ENCODE peak calls at places on chromosomes 13 and 19, in ten cellular contexts. O is PC-3, Q is A673, S is thoracic aorta, Z is IMR-90, P is endothelial cell of umbilical vein, M is lower lobe of right lung, B is WERI-Rb-1, I is AG10803, A is BE2C. R is an unnamed sample.

GRCh38 chr19:27684293-27684692 is 1528.7 kb downstream of the UQCRFS1 start:
- DNase-seq in I (no peak), Z (no peak), O (no peak), Q (no peak), S (no peak), M (no peak), B (no peak), A (no peak), P (no peak), R (no peak)

GRCh38 chr13:34779171-34779570 is 162.9 kb upstream of the NBEA start:
- DNase-seq in Z (no peak), M (no peak), O (no peak), Q (peak), P (no peak), B (peak), A (no peak), I (no peak), S (no peak), R (no peak)

GRCh38 chr13:85853161-85853894 is 54.1 kb upstream of the SLITRK6 start:
- DNase-seq in Z (no peak), M (no peak), A (no peak), P (no peak), O (no peak), B (no peak), S (no peak), I (no peak), Q (no peak), R (no peak)

GRCh38 chr19:39807846-39808364 is 26.1 kb downstream of the DYRK1B start:
- DNase-seq in P (no peak), S (no peak), I (no peak), O (no peak), M (no peak), B (no peak), Z (no peak), Q (no peak), A (no peak), R (no peak)

GRCh38 chr19:13091400-13092161 is 11.1 kb downstream of the LYL1 start:
- DNase-seq in P (peak), S (peak), Q (peak), Z (peak), O (no peak), I (peak), A (peak), M (no peak), B (no peak), R (peak)

GRCh38 chr13:61170791-61171330 is 244.8 kb downstream of the PCDH20 start:
- DNase-seq in Q (peak), P (no peak), O (peak), M (no peak), B (no peak), I (no peak), Z (no peak), S (no peak), A (no peak), R (no peak)

GRCh38 chr19:15629003-15629880 is 11.5 kb upstream of the CYP4F3 start:
- DNase-seq in M (peak), Z (peak), S (peak), Q (peak), B (peak), P (peak), O (peak), A (peak), I (peak), R (peak)

GRCh38 chr13:58097831-58098230 is 466.3 kb downstream of the PCDH17 start:
- DNase-seq in P (peak), S (no peak), O (no peak), A (no peak), I (no peak), Z (no peak), B (no peak), Q (no peak), M (no peak), R (peak)

GRCh38 chr13:74661851-74662250 is 527.6 kb upstream of the KLF12 start:
- DNase-seq in Q (no peak), P (no peak), B (no peak), Z (no peak), S (no peak), O (no peak), I (peak), M (no peak), A (no peak), R (no peak)

GRCh38 chr19:373391-374182 is 29.0 kb upstream of the MIER2 start:
- DNase-seq in A (no peak), B (no peak), Z (no peak), S (no peak), M (no peak), Q (no peak), O (no peak), I (no peak), P (no peak), R (no peak)

GRCh38 chr13:25992076-25992475 is 59.7 kb downstream of the SHISA2 start:
- DNase-seq in I (no peak), A (no peak), O (peak), M (no peak), P (no peak), Q (no peak), B (no peak), Z (no peak), S (no peak), R (peak)

GRCh38 chr19:8695501-8695900 is 3.1 kb downstream of the ACTL9 start:
- DNase-seq in M (no peak), A (no peak), P (no peak), S (no peak), Q (no peak), Z (no peak), I (no peak), B (no peak), O (no peak), R (no peak)

GRCh38 chr13:43805071-43805468 is 18.3 kb upstream of the ENOX1 start:
- DNase-seq in S (no peak), B (no peak), O (peak), Q (peak), P (peak), Z (peak), M (no peak), I (peak), A (no peak), R (peak)

GRCh38 chr13:97758317-97758716 is 195.2 kb upstream of the IPO5 start:
- DNase-seq in Q (no peak), Z (no peak), B (no peak), A (no peak), S (no peak), P (no peak), M (no peak), I (no peak), O (no peak), R (peak)

GRCh38 chr19:36054733-36055686 is at the start of gene WDR62:
- DNase-seq in S (peak), A (peak), Q (peak), Z (no peak), P (no peak), B (peak), O (peak), I (peak), M (peak), R (no peak)

GRCh38 chr13:21670006-21670882 is 629 bp upstream of the FGF9 start:
- DNase-seq in M (peak), I (peak), O (no peak), B (peak), Z (peak), A (peak), S (no peak), Q (peak), P (peak), R (peak)

GRCh38 chr13:41500501-41500900 is 43.2 kb downstream of the RGCC start:
- DNase-seq in A (no peak), I (peak), P (no peak), Q (no peak), M (no peak), S (no peak), B (no peak), O (peak), Z (no peak), R (no peak)

GRCh38 chr19:33501957-33502356 is 19.6 kb downstream of the PEPD start:
- DNase-seq in S (no peak), M (peak), Z (no peak), A (no peak), I (no peak), O (no peak), P (no peak), Q (no peak), B (no peak), R (no peak)

GRCh38 chr13:29737061-29737460 is 113.4 kb downstream of the UBL3 start:
- DNase-seq in M (no peak), Z (no peak), Q (no peak), B (no peak), P (no peak), A (no peak), O (no peak), S (no peak), I (no peak), R (no peak)

GRCh38 chr13:32285633-32285965 is 29.6 kb downstream of the ZAR1L start:
- DNase-seq in A (no peak), O (peak), Z (no peak), S (no peak), B (no peak), Q (no peak), P (no peak), I (no peak), M (no peak), R (no peak)

GRCh38 chr19:36215276-36216171 is 618 bp downstream of the ZNF146 start:
- DNase-seq in B (no peak), Z (peak), A (peak), M (no peak), I (peak), S (no peak), O (peak), P (peak), Q (peak), R (peak)

GRCh38 chr13:93476175-93476574 is 249.6 kb downstream of the GPC6 start:
- DNase-seq in O (peak), B (no peak), Z (peak), S (no peak), P (no peak), A (no peak), Q (peak), I (peak), M (no peak), R (peak)

GRCh38 chr13:108728370-108728769 is 99.0 kb downstream of the MYO16 start:
- DNase-seq in S (no peak), P (no peak), I (no peak), B (peak), Z (no peak), O (peak), Q (no peak), A (peak), M (no peak), R (no peak)

GRCh38 chr19:58562126-58563033 is 4.0 kb upstream of the UBE2M start:
- DNase-seq in Z (peak), Q (peak), S (no peak), O (peak), A (peak), M (peak), P (peak), I (peak), B (peak), R (peak)

GRCh38 chr19:17450264-17451075 is 2.0 kb upstream of the TMEM221 start:
- DNase-seq in M (no peak), P (no peak), A (no peak), Z (no peak), B (no peak), I (no peak), Q (no peak), O (peak), S (no peak), R (no peak)

GRCh38 chr13:49110122-49110831 is 109.9 kb upstream of the MLNR start:
- DNase-seq in Z (peak), I (peak), M (peak), B (peak), O (peak), P (peak), A (peak), Q (peak), S (peak), R (peak)

GRCh38 chr19:4284176-4284958 is 5.3 kb downstream of the SHD start:
- DNase-seq in M (no peak), S (no peak), Z (no peak), Q (peak), P (no peak), B (peak), I (no peak), O (peak), A (peak), R (no peak)

GRCh38 chr13:19665427-19665859 is 32.0 kb downstream of the MPHOSPH8 start:
- DNase-seq in S (no peak), O (no peak), M (no peak), I (no peak), A (peak), Q (no peak), Z (no peak), P (no peak), B (peak), R (no peak)

GRCh38 chr13:110138009-110138699 is 168.8 kb downstream of the COL4A1 start:
- DNase-seq in Q (peak), B (peak), O (peak), I (peak), A (no peak), P (peak), M (peak), Z (peak), S (peak), R (peak)

GRCh38 chr13:113451951-113452421 is 1.3 kb downstream of the ADPRHL1 start:
- DNase-seq in P (no peak), I (no peak), M (no peak), S (no peak), O (no peak), A (no peak), Q (no peak), Z (no peak), B (no peak), R (peak)

GRCh38 chr19:28168557-28168956 is 1044.4 kb downstream of the UQCRFS1 start:
- DNase-seq in I (no peak), Q (peak), S (no peak), A (no peak), M (no peak), O (no peak), B (peak), P (no peak), Z (no peak), R (no peak)

GRCh38 chr19:46821512-46822359 is 28.9 kb downstream of the AP2S1 start:
- DNase-seq in I (no peak), B (peak), Q (no peak), A (no peak), P (no peak), O (no peak), S (no peak), M (peak), Z (no peak), R (no peak)

GRCh38 chr13:21777813-21778212 is 106.9 kb downstream of the FGF9 start:
- DNase-seq in P (no peak), S (no peak), I (no peak), Z (no peak), Q (no peak), O (no peak), M (no peak), A (no peak), B (no peak), R (no peak)

GRCh38 chr13:27139565-27139964 is 32.0 kb downstream of the USP12 start:
- DNase-seq in Z (no peak), M (no peak), A (no peak), O (no peak), S (no peak), I (no peak), Q (no peak), P (no peak), B (no peak), R (no peak)

GRCh38 chr13:94710081-94710809 is 2.1 kb downstream of the SOX21 start:
- DNase-seq in P (peak), I (no peak), B (no peak), S (no peak), M (no peak), A (no peak), Q (no peak), O (peak), Z (no peak), R (no peak)
- H3K4me3 ChIP-seq in P (no peak), I (no peak), B (peak), S (no peak), M (no peak), A (no peak), Q (no peak), O (peak), Z (no peak), R (no peak)

DNA sequence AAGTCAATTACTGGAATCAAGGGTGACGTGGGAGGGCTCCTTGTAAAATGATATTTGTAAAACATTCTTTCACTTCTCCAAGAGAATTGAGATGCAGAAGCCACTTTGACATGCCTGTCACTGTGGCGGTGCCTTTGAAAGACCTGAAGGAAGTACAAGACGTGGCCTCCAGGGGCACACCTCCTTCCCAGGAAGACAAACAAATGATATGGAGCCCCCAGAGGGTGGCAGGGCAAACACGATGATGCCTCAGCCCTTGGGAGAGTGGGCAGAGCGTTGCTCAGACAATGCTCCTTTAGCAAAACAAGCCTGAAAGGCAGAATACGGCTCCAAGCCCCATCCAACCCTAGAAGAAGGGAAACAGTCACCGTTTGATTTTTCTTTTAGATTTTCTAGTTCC is 9.3 kb upstream of the ATP12A start:
- DNase-seq in M (no peak), A (no peak), O (peak), P (no peak), I (no peak), S (no peak), B (peak), Z (no peak), Q (peak), R (peak)
- TF ChIP-seq CTCF in M (no peak), A (peak), O (no peak), P (no peak), I (peak), S (no peak), B (peak), Z (peak), Q (no peak), R (no peak)

DNA sequence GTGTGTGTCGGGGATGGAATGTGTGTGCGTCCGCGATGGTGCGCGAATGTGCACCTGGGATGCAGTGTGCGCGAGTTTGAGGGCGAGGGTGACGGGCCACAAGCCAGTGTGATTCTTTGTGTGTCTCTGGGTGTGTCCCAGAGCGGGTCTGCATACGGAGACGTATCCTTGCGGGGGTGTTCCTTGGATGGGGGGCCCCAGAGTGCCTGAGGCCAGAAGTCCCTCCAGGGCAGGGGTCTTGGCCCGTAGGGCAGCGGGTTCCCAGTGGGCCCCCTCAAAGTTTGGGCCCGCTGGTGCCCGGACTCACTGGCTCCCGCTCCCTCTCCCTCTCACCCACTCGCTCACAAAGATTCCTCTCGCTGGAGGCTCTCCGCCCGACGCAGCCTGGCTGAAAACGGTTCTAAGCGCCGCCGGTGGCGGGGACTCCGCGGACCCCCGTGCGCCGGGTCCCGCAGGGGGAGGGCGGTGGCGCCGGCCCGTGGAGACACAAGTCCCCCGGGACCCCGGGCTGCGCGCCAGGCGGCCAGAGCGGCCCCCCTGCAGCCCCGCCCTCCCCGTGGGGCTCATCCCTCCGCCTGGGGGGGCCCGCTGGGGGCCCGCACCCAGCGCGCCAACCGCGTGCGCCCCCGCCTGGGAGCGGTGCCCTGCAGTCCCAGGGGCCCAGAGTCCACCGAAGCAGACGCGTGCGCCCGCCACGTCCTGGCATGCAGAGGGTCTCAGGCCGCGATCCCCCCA is 886 bp downstream of the CRLF1 start:
- DNase-seq in B (no peak), Q (no peak), Z (no peak), A (no peak), M (no peak), P (no peak), O (no peak), I (no peak), S (no peak), R (no peak)
- H3K4me3 ChIP-seq in B (peak), Q (peak), Z (no peak), A (no peak), M (peak), P (no peak), O (no peak), I (no peak), S (peak), R (peak)

GRCh38 chr13:101474419-101474957 is 22.0 kb downstream of the ITGBL1 start:
- DNase-seq in A (no peak), B (peak), Z (peak), Q (peak), P (peak), O (peak), S (no peak), I (peak), M (no peak), R (peak)
- TF ChIP-seq CTCF in A (peak), B (peak), Z (peak), Q (peak), P (peak), O (peak), S (peak), I (peak), M (peak), R (peak)

GRCh38 chr19:5851302-5851701 is at the start of gene FUT3:
- DNase-seq in A (no peak), P (no peak), M (peak), O (peak), Z (no peak), Q (no peak), S (no peak), B (peak), I (no peak), R (no peak)
- H3K4me3 ChIP-seq in A (no peak), P (no peak), M (peak), O (peak), Z (no peak), Q (no peak), S (no peak), B (no peak), I (no peak), R (no peak)

GRCh38 chr19:2476451-2477140 is 669 bp downstream of the GADD45B start:
- DNase-seq in I (peak), M (peak), B (peak), A (peak), P (peak), Z (peak), Q (peak), S (no peak), O (peak), R (peak)
- TF ChIP-seq CTCF in I (no peak), M (no peak), B (no peak), A (no peak), P (no peak), Z (no peak), Q (no peak), S (no peak), O (no peak), R (no peak)

GRCh38 chr19:45567609-45568008 is 17.0 kb downstream of the OPA3 start:
- DNase-seq in I (no peak), A (no peak), S (no peak), B (no peak), Q (no peak), P (no peak), O (peak), M (no peak), Z (no peak), R (no peak)

GRCh38 chr19:45560686-45561085 is 23.9 kb downstream of the OPA3 start:
- DNase-seq in Z (no peak), A (no peak), B (no peak), P (peak), I (no peak), Q (no peak), M (no peak), O (no peak), S (no peak), R (no peak)

GRCh38 chr19:45568732-45569131 is 15.9 kb downstream of the OPA3 start:
- DNase-seq in A (no peak), O (peak), M (no peak), P (peak), B (no peak), I (peak), Z (peak), Q (peak), S (no peak), R (peak)

GRCh38 chr19:45560038-45560437 is 24.6 kb downstream of the OPA3 start:
- DNase-seq in O (no peak), M (no peak), P (no peak), Z (no peak), B (no peak), I (no peak), S (no peak), Q (no peak), A (no peak), R (no peak)

DNA sequence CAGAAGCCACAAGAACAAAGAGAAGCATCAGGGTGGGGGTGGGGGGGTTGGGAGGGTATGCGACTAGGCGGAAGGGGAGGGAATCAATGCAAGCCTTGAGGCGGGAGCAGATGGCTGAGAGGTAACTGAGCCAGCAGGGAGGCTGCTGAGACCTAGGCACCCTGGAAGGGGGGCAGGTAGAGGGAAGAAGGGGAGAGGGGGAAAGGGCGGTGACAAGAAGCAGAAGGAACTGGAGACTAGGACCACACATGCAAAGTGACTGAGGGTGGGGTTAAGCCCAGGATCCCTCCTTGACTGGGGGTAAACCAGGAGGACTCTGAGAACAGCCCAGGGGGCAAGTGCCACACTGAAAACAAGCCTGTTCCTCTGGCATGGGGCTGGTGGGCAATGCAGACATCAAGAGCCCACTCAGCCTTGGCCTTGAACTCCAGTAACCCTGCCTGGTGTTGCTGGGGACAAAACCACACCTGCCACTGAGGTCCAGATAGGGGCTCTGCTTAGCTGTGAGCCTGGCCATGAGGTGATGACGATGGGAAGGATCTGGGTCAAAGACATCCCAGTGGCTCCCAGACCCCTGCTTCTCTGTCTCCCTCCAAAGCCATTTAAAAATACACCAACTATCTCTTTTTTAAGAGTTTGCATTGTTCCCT is 20.3 kb downstream of the OPA3 start:
- DNase-seq in Z (no peak), Q (no peak), M (no peak), I (no peak), P (no peak), B (peak), A (no peak), O (no peak), S (no peak), R (no peak)
- H3K4me3 ChIP-seq in Z (no peak), Q (no peak), M (no peak), I (no peak), P (no peak), B (no peak), A (no peak), O (no peak), S (no peak), R (no peak)